ENCODE peak calls at places on chromosomes 2 and 18, in five cellular contexts. Z, M, L, T and Y are unnamed samples.
A peak's percentile ranks its signal among the peaks of the same experiment; 100 is the strongest.

GRCh38 chr2:70270323-70270722 is 12.4 kb downstream of the PCYOX1 start:
- DNase-seq in Z (no peak), M (no peak), L (no peak), T (no peak), Y (no peak)

GRCh38 chr2:186456941-186457340 is 29.1 kb upstream of the ZC3H15 start:
- DNase-seq in Z (peak; percentile 50), M (no peak), L (peak; percentile 85), T (peak; percentile 83), Y (peak; percentile 84)

GRCh38 chr18:72986103-72986502 is 118.3 kb upstream of the NETO1 start:
- DNase-seq in Z (no peak), M (no peak), L (no peak), T (no peak), Y (no peak)

GRCh38 chr18:65761636-65762310 is 11.0 kb downstream of the CDH7 start:
- DNase-seq in Z (no peak), M (no peak), L (no peak), T (no peak), Y (no peak)

GRCh38 chr2:12577086-12577485 is 139.7 kb upstream of the TRIB2 start:
- DNase-seq in Z (no peak), M (no peak), L (no peak), T (no peak), Y (no peak)

GRCh38 chr18:54163458-54163857 is 61.0 kb downstream of the MBD2 start:
- DNase-seq in Z (no peak), M (no peak), L (no peak), T (no peak), Y (no peak)

GRCh38 chr2:107712857-107713256 is 113.8 kb upstream of the RGPD4 start:
- DNase-seq in Z (no peak), M (no peak), L (no peak), T (no peak), Y (peak; percentile 38)

GRCh38 chr2:240992572-240993291 is 5.7 kb upstream of the SNED1 start:
- DNase-seq in Z (no peak), M (no peak), L (no peak), T (no peak), Y (no peak)

GRCh38 chr2:148360662-148361061 is 283.9 kb upstream of the EPC2 start:
- DNase-seq in Z (no peak), M (no peak), L (no peak), T (no peak), Y (no peak)

GRCh38 chr2:157439792-157440186 is 4.1 kb downstream of the CYTIP start:
- DNase-seq in Z (no peak), M (no peak), L (no peak), T (no peak), Y (no peak)

GRCh38 chr2:120323214-120323613 is 22.7 kb upstream of the INHBB start:
- DNase-seq in Z (peak; percentile 74), M (no peak), L (no peak), T (peak; percentile 47), Y (no peak)

GRCh38 chr18:13216732-13217465 is 1.7 kb upstream of the LDLRAD4 start:
- DNase-seq in Z (no peak), M (peak; percentile 60), L (no peak), T (no peak), Y (peak; percentile 20)

GRCh38 chr2:17643031-17643615 is 102.6 kb downstream of the VSNL1 start:
- DNase-seq in Z (peak; percentile 93), M (no peak), L (peak; percentile 95), T (peak; percentile 98), Y (peak; percentile 98)

GRCh38 chr2:99395589-99396130 is 58.5 kb downstream of the EIF5B start:
- DNase-seq in Z (no peak), M (no peak), L (no peak), T (no peak), Y (no peak)

GRCh38 chr2:101608411-101609317 is 88.8 kb upstream of the MAP4K4 start:
- DNase-seq in Z (no peak), M (no peak), L (no peak), T (no peak), Y (no peak)

GRCh38 chr2:88545118-88545517 is 82.1 kb downstream of the EIF2AK3 start:
- DNase-seq in Z (peak; percentile 39), M (peak; percentile 18), L (peak; percentile 49), T (no peak), Y (peak; percentile 61)

GRCh38 chr2:60556998-60557955 is 3.8 kb upstream of the BCL11A start:
- DNase-seq in Z (no peak), M (no peak), L (no peak), T (no peak), Y (peak; percentile 4)

GRCh38 chr2:95270541-95271081 is 3.6 kb upstream of the PROM2 start:
- DNase-seq in Z (no peak), M (no peak), L (no peak), T (no peak), Y (no peak)

GRCh38 chr2:27298391-27299080 is 9.7 kb downstream of the UCN start:
- DNase-seq in Z (peak; percentile 38), M (no peak), L (no peak), T (no peak), Y (no peak)

GRCh38 chr2:134170269-134170668 is 83.6 kb upstream of the MGAT5 start:
- DNase-seq in Z (peak; percentile 6), M (no peak), L (no peak), T (peak; percentile 59), Y (peak; percentile 37)

GRCh38 chr2:5990021-5990420 is 297.8 kb downstream of the SOX11 start:
- DNase-seq in Z (no peak), M (no peak), L (no peak), T (no peak), Y (no peak)

GRCh38 chr2:181949047-181949446 is 36.6 kb upstream of the PPP1R1C start:
- DNase-seq in Z (peak; percentile 15), M (no peak), L (peak; percentile 16), T (no peak), Y (peak; percentile 11)

GRCh38 chr2:39504790-39505335 is 67.8 kb upstream of the MAP4K3 start:
- DNase-seq in Z (peak; percentile 95), M (no peak), L (no peak), T (peak; percentile 93), Y (peak; percentile 79)

GRCh38 chr2:608297-608696 is 68.9 kb downstream of the TMEM18 start:
- DNase-seq in Z (no peak), M (no peak), L (no peak), T (no peak), Y (no peak)

GRCh38 chr2:176178807-176179271 is 9.6 kb upstream of the HOXD1 start:
- DNase-seq in Z (no peak), M (no peak), L (no peak), T (no peak), Y (no peak)

GRCh38 chr2:46015671-46016070 is 281.5 kb upstream of the EPAS1 start:
- DNase-seq in Z (no peak), M (no peak), L (no peak), T (no peak), Y (no peak)

GRCh38 chr2:202269585-202269984 is 4.0 kb downstream of the NOP58 start:
- DNase-seq in Z (no peak), M (no peak), L (no peak), T (no peak), Y (no peak)

GRCh38 chr18:69755041-69755440 is 192.6 kb downstream of the CD226 start:
- DNase-seq in Z (no peak), M (no peak), L (no peak), T (no peak), Y (no peak)

GRCh38 chr2:28390857-28391563 is 1.6 kb upstream of the FOSL2 start:
- DNase-seq in Z (peak; percentile 93), M (peak; percentile 70), L (peak; percentile 74), T (no peak), Y (peak; percentile 92)

DNA sequence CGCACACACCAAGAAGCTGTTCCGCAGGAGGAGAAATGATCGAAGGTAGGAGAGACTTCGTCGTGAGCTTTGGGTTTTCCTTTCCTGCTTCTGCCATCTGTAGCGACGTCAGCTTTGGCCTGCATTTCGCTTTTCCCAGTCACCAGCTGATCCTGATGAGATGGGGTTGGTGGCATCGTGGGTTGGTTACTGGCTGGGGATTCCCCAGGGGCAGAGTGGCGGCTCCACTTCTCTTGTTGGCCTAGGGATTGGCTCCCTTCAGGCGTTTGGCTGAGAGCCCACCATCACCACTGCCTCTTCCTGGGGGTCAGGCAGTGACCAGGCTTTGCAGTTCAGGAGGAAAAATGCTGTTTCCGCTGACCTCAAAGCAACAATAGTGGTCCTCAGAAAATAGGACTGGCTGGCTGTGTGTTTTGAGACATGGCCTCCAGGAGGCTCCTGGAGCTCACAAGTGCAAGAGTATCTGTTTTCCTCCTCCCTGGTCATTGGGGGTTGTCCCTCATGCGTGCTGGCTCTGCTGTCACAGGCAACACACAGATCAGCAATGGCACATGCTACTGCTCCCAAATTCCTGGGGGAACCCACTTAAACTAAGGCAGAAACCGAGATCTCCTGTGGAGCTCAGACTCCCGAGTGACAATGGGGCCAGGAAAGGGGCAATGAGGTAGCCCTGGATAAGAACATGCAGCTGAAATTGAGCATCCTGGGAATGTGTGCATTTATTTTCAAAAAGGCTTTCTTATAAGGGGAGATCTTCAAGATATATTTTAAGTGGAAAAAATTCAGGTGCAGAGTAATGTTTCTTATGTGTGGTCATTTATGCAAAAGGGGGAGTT is 173.0 kb downstream of the CTIF start:
- DNase-seq in Z (peak; percentile 70), M (peak; percentile 70), L (peak; percentile 53), T (peak; percentile 63), Y (peak; percentile 70)
- TF ChIP-seq CTCF in Z (peak; percentile 72), M (peak; percentile 88), L (peak; percentile 83), T (peak; percentile 66), Y (peak; percentile 78)

GRCh38 chr2:45010706-45011036 is 1.4 kb upstream of the SIX2 start:
- DNase-seq in Z (peak; percentile 10), M (no peak), L (no peak), T (no peak), Y (no peak)
- H3K4me3 ChIP-seq in Z (peak overlapping the region; percentile 65), M (peak overlapping the region; percentile 44), L (peak overlapping the region; percentile 59), T (no peak overlapping the region), Y (peak overlapping the region; percentile 70)

GRCh38 chr2:214328941-214329340 is 81.9 kb upstream of the VWC2L start:
- DNase-seq in Z (no peak), M (no peak), L (no peak), T (no peak), Y (no peak)

GRCh38 chr2:214322662-214323061 is 88.2 kb upstream of the VWC2L start:
- DNase-seq in Z (no peak), M (no peak), L (peak; percentile 1), T (no peak), Y (no peak)

GRCh38 chr2:214320211-214320610 is 90.6 kb upstream of the VWC2L start:
- DNase-seq in Z (no peak), M (no peak), L (no peak), T (no peak), Y (no peak)

DNA sequence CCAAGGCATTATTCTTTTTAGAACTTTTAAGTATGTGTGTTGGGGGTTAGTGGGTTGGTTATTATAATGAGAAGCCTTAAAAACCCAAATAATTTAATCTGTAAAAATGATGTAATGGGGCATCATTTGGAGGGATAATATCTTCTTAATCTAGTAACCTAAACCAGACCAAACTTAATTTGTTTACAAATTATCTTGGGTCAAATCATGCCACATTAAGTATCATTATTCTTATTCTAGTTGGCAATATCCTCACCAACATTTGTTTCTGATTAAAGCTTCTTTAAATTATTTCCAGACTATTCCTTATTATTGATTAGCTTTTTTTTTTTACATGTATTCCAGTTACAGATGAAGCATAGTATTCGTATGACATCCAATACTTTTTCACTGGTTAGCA is 85.5 kb upstream of the VWC2L start:
- DNase-seq in Z (no peak), M (no peak), L (no peak), T (no peak), Y (no peak)
- TF ChIP-seq CTCF in Z (no peak), M (no peak), L (no peak), T (no peak), Y (no peak)

DNA sequence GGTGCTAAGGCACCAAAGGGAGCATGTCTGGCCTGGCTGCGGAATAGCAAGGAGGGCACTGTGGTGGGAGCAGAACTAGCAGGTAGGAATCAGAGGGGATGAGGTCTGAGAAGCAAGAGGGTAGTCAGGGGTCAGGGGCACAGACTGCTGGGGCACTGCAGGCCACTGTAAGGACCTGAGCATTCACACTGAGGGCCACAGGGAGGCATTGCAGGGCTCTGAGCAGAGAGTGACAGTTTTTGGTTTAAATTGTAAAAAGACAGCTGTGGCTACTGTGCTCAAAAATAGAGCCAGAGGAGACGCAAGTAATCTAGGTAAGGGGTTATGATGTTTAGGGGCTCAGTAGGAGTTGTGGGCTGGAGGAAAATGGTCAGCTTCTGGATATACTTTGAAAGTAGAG is 41.5 kb downstream of the ARHGAP25 start:
- DNase-seq in Z (no peak), M (no peak), L (no peak), T (no peak), Y (no peak)
- H3K4me3 ChIP-seq in Z (no peak overlapping the region), M (no peak overlapping the region), L (no peak overlapping the region), T (no peak overlapping the region), Y (no peak overlapping the region)